ENCODE peak calls at places on chromosomes 3 and 15, in ten cellular contexts. I, V, S, N, A, E, O, R, U and L are unnamed samples.

GRCh38 chr15:40500584-40501330 is 30.0 kb downstream of the CHST14 start:
- DNase-seq in I (no peak), V (no peak), S (no peak), N (no peak), A (no peak), E (no peak), O (no peak), R (no peak), U (no peak), L (peak)

GRCh38 chr3:141077631-141078030 is 26.5 kb downstream of the SPSB4 start:
- DNase-seq in I (no peak), V (no peak), S (no peak), N (no peak), A (no peak), E (no peak), O (no peak), R (no peak), U (no peak), L (no peak)

GRCh38 chr15:68278345-68279217 is 1.0 kb downstream of the FEM1B start:
- DNase-seq in I (peak), V (no peak), S (no peak), N (no peak), A (no peak), E (no peak), O (no peak), R (no peak), U (no peak), L (no peak)

GRCh38 chr15:25169318-25169717 is 214.5 kb downstream of the SNRPN start:
- DNase-seq in I (no peak), V (no peak), S (no peak), N (no peak), A (no peak), E (no peak), O (no peak), R (no peak), U (no peak), L (no peak)

GRCh38 chr3:47542614-47543173 is 29.2 kb upstream of the ELP6 start:
- DNase-seq in I (peak), V (no peak), S (no peak), N (no peak), A (no peak), E (peak), O (no peak), R (no peak), U (no peak), L (peak)

GRCh38 chr3:177362646-177363045 is 165.4 kb upstream of the TBL1XR1 start:
- DNase-seq in I (no peak), V (peak), S (no peak), N (no peak), A (no peak), E (no peak), O (no peak), R (no peak), U (no peak), L (no peak)

GRCh38 chr3:128270559-128271492 is 117.5 kb downstream of the EEFSEC start:
- DNase-seq in I (no peak), V (no peak), S (no peak), N (no peak), A (no peak), E (no peak), O (peak), R (no peak), U (no peak), L (no peak)

GRCh38 chr3:152205097-152205593 is 63.6 kb upstream of the MBNL1 start:
- DNase-seq in I (no peak), V (no peak), S (no peak), N (no peak), A (no peak), E (no peak), O (no peak), R (no peak), U (no peak), L (no peak)

GRCh38 chr3:42847731-42848130 is 27.9 kb downstream of the CYP8B1 start:
- DNase-seq in I (no peak), V (no peak), S (no peak), N (no peak), A (no peak), E (no peak), O (peak), R (no peak), U (no peak), L (no peak)

GRCh38 chr3:187742351-187743171 is 2.7 kb downstream of the BCL6 start:
- DNase-seq in I (no peak), V (peak), S (no peak), N (no peak), A (no peak), E (no peak), O (peak), R (no peak), U (no peak), L (peak)

GRCh38 chr3:26247669-26248068 is 374.9 kb upstream of the LRRC3B start:
- DNase-seq in I (no peak), V (no peak), S (no peak), N (no peak), A (no peak), E (no peak), O (no peak), R (no peak), U (no peak), L (no peak)

GRCh38 chr3:108863799-108864135 is 41.2 kb downstream of the TRAT1 start:
- DNase-seq in I (no peak), V (no peak), S (no peak), N (no peak), A (peak), E (no peak), O (no peak), R (no peak), U (no peak), L (no peak)

GRCh38 chr3:161163297-161163696 is 57.8 kb upstream of the NMD3 start:
- DNase-seq in I (no peak), V (no peak), S (peak), N (peak), A (peak), E (peak), O (no peak), R (peak), U (no peak), L (peak)

GRCh38 chr15:68983821-68984517 is 30.5 kb upstream of the NOX5 start:
- DNase-seq in I (no peak), V (no peak), S (no peak), N (no peak), A (no peak), E (no peak), O (no peak), R (no peak), U (no peak), L (peak)

GRCh38 chr15:37100109-37100873 is at the start of gene MEIS2:
- DNase-seq in I (peak), V (peak), S (peak), N (peak), A (peak), E (peak), O (peak), R (peak), U (no peak), L (peak)

GRCh38 chr15:76380249-76380648 is 43.7 kb downstream of the ISL2 start:
- DNase-seq in I (no peak), V (no peak), S (no peak), N (no peak), A (no peak), E (no peak), O (no peak), R (no peak), U (no peak), L (no peak)

GRCh38 chr3:111807826-111808225 is 51.2 kb upstream of the PHLDB2 start:
- DNase-seq in I (no peak), V (no peak), S (no peak), N (no peak), A (no peak), E (no peak), O (no peak), R (no peak), U (no peak), L (no peak)

GRCh38 chr3:47022540-47023161 is 43.2 kb downstream of the NBEAL2 start:
- DNase-seq in I (peak), V (no peak), S (no peak), N (no peak), A (no peak), E (peak), O (no peak), R (no peak), U (no peak), L (peak)

GRCh38 chr3:13882876-13883275 is 3.0 kb upstream of the WNT7A start:
- DNase-seq in I (no peak), V (no peak), S (no peak), N (no peak), A (no peak), E (no peak), O (peak), R (no peak), U (no peak), L (no peak)

GRCh38 chr3:16409032-16409431 is 104.5 kb downstream of the RFTN1 start:
- DNase-seq in I (no peak), V (no peak), S (no peak), N (no peak), A (no peak), E (no peak), O (no peak), R (no peak), U (no peak), L (no peak)

GRCh38 chr3:72299321-72299802 is 514.4 kb upstream of the PROK2 start:
- DNase-seq in I (peak), V (no peak), S (no peak), N (no peak), A (peak), E (no peak), O (no peak), R (no peak), U (no peak), L (peak)

GRCh38 chr3:128060473-128061381 is 8.5 kb downstream of the SEC61A1 start:
- DNase-seq in I (no peak), V (no peak), S (peak), N (no peak), A (peak), E (peak), O (no peak), R (peak), U (no peak), L (peak)

GRCh38 chr3:15440891-15441290 is 13.5 kb downstream of the EAF1 start:
- DNase-seq in I (no peak), V (no peak), S (no peak), N (no peak), A (no peak), E (no peak), O (no peak), R (no peak), U (no peak), L (peak)

GRCh38 chr15:27675571-27675970 is 423.5 kb downstream of the OCA2 start:
- DNase-seq in I (no peak), V (no peak), S (no peak), N (no peak), A (no peak), E (no peak), O (no peak), R (no peak), U (no peak), L (no peak)

GRCh38 chr15:31341501-31342195 is 15.0 kb downstream of the KLF13 start:
- DNase-seq in I (no peak), V (no peak), S (no peak), N (no peak), A (no peak), E (no peak), O (no peak), R (no peak), U (no peak), L (no peak)

GRCh38 chr3:160804762-160805161 is 48.7 kb downstream of the PPM1L start:
- DNase-seq in I (peak), V (no peak), S (no peak), N (peak), A (peak), E (no peak), O (no peak), R (no peak), U (no peak), L (no peak)